ENCODE peak calls at places on chromosomes 6 and 20, in five cellular contexts. One of them, this sample, is unnamed.

GRCh38 chr6:146884728-146885127 is 286.0 kb downstream of the ADGB start:
- DNase-seq in HCT116: no peak
- DNase-seq in transverse colon: no peak
- DNase-seq in spleen: no peak
- DNase-seq in IMR-90: no peak
- DNase-seq in this sample: no peak

GRCh38 chr20:31740208-31740607 is 1.1 kb downstream of the TPX2 start:
- DNase-seq in spleen: no peak
- DNase-seq in transverse colon: no peak
- DNase-seq in HCT116: no peak
- DNase-seq in IMR-90: peak; percentile 80
- DNase-seq in this sample: no peak

GRCh38 chr6:25388776-25389175 is 109.6 kb downstream of the CARMIL1 start:
- DNase-seq in IMR-90: no peak
- DNase-seq in HCT116: no peak
- DNase-seq in transverse colon: no peak
- DNase-seq in spleen: no peak
- DNase-seq in this sample: no peak

GRCh38 chr20:41159547-41159946 is 22.2 kb downstream of the PLCG1 start:
- DNase-seq in HCT116: no peak
- DNase-seq in IMR-90: no peak
- DNase-seq in spleen: no peak
- DNase-seq in transverse colon: no peak
- DNase-seq in this sample: no peak

GRCh38 chr20:37356961-37357371 is 11.0 kb downstream of the SRC start:
- DNase-seq in HCT116: no peak
- DNase-seq in spleen: peak; percentile 74
- DNase-seq in IMR-90: no peak
- DNase-seq in transverse colon: no peak
- DNase-seq in this sample: peak; percentile 64

GRCh38 chr6:69974193-69974592 is 107.8 kb downstream of the COL19A1 start:
- DNase-seq in transverse colon: no peak
- DNase-seq in spleen: no peak
- DNase-seq in IMR-90: peak; percentile 11
- DNase-seq in HCT116: no peak
- DNase-seq in this sample: no peak

GRCh38 chr20:58017237-58017969 is 211.1 kb downstream of the ANKRD60 start:
- DNase-seq in IMR-90: peak; percentile 1
- DNase-seq in transverse colon: peak; percentile 81
- DNase-seq in spleen: peak; percentile 72
- DNase-seq in HCT116: peak; percentile 89
- DNase-seq in this sample: peak; percentile 82

GRCh38 chr6:87922947-87923330 is 124.7 kb upstream of the SPACA1 start:
- DNase-seq in IMR-90: no peak
- DNase-seq in transverse colon: no peak
- DNase-seq in HCT116: no peak
- DNase-seq in spleen: peak; percentile 85
- DNase-seq in this sample: no peak

GRCh38 chr6:27882624-27883023 is 29.6 kb downstream of the OR2B2 start:
- DNase-seq in spleen: no peak
- DNase-seq in transverse colon: no peak
- DNase-seq in HCT116: no peak
- DNase-seq in IMR-90: no peak
- DNase-seq in this sample: no peak

GRCh38 chr20:52160805-52161204 is 30.8 kb downstream of the ZFP64 start:
- DNase-seq in spleen: no peak
- DNase-seq in HCT116: no peak
- DNase-seq in transverse colon: no peak
- DNase-seq in IMR-90: no peak
- DNase-seq in this sample: no peak

DNA sequence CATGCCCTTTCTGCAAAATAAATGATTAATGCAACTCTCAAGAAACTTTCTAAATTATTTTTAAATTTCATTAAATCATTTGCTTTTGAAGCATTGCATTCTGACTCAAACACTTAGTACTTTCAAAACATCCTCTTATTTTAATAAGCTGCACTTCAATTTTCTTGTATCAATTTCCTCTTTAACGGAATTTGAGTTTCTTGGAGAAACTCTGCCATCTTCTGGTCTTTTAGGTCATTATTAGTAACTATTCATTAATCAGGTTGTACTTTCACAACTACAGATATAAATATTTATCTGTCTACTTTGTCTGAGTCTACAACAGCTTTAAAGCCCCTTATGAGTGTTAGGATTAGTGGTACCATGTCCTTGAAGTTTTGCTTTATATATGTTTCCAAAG is 30.2 kb downstream of the TMX4 start:
- DNase-seq in spleen: no peak
- DNase-seq in HCT116: no peak
- DNase-seq in transverse colon: no peak
- DNase-seq in IMR-90: no peak
- DNase-seq in this sample: no peak
- TF ChIP-seq CTCF in spleen: no peak
- TF ChIP-seq CTCF in HCT116: peak; percentile 20
- TF ChIP-seq CTCF in transverse colon: no peak
- TF ChIP-seq CTCF in IMR-90: no peak
- TF ChIP-seq CTCF in this sample: no peak

GRCh38 chr20:50575869-50576720 is 65.9 kb downstream of the PTPN1 start:
- DNase-seq in transverse colon: peak; percentile 78
- DNase-seq in spleen: peak; percentile 88
- DNase-seq in IMR-90: peak; percentile 51
- DNase-seq in HCT116: peak; percentile 22
- DNase-seq in this sample: peak; percentile 88
- TF ChIP-seq POLR2A in transverse colon: no peak
- TF ChIP-seq POLR2A in spleen: no peak
- TF ChIP-seq POLR2A in IMR-90: no peak
- TF ChIP-seq POLR2A in HCT116: no peak
- TF ChIP-seq POLR2A in this sample: no peak

DNA sequence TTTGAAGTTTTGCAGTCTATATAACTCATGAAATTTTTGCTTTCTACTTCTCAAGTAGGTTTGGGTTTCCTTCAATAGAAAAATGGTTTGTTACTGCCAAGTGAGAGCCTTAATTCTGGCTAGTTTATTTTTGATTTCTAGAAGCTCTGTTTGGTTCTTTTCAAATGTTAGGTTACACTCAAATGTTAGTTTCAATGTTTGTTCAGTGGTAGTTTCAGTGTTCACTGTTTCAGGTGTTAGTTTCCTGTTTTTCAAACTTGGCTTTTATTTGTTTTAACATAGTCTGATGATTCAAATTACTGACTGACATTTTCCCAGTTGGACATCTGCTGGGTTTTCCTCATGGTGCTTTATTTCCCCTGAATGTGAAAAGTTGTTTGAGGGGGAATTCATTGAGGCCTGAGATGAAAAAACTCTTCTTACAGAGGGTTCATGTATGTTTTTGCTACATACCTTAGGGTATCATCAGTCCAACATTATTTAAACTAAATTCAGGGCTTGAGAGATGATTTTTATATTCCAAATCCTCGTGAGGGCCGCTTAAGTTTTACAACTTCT is 189.0 kb downstream of the JARID2 start:
- DNase-seq in IMR-90: no peak
- DNase-seq in spleen: no peak
- DNase-seq in HCT116: no peak
- DNase-seq in transverse colon: no peak
- DNase-seq in this sample: no peak
- H3K4me1 ChIP-seq in IMR-90: peaks cover 19% of the 10 kb centered on the region
- H3K4me1 ChIP-seq in spleen: peaks cover 52% of the 10 kb centered on the region
- H3K4me1 ChIP-seq in HCT116: no peaks in the 10 kb centered on the region
- H3K4me1 ChIP-seq in transverse colon: peaks cover 19% of the 10 kb centered on the region
- H3K4me1 ChIP-seq in this sample: peaks cover 45% of the 10 kb centered on the region

DNA sequence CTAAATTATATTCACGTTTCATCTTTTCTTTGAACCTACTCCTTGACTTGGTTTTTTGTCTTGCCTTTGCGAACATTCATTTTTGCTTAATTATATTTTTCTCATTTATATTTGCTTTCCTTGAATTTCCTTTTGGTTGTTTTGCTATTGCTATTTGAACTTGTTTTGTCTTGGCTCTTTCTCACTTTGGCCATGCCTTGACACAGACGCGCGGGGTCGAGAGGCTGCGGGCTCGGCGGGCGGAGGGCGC is 7.1 kb upstream of the TMEM14A start:
- DNase-seq in spleen: no peak
- DNase-seq in transverse colon: no peak
- DNase-seq in IMR-90: no peak
- DNase-seq in HCT116: no peak
- DNase-seq in this sample: no peak
- TF ChIP-seq CTCF in spleen: peak; percentile 43
- TF ChIP-seq CTCF in transverse colon: peak; percentile 30
- TF ChIP-seq CTCF in IMR-90: no peak
- TF ChIP-seq CTCF in HCT116: no peak
- TF ChIP-seq CTCF in this sample: no peak

DNA sequence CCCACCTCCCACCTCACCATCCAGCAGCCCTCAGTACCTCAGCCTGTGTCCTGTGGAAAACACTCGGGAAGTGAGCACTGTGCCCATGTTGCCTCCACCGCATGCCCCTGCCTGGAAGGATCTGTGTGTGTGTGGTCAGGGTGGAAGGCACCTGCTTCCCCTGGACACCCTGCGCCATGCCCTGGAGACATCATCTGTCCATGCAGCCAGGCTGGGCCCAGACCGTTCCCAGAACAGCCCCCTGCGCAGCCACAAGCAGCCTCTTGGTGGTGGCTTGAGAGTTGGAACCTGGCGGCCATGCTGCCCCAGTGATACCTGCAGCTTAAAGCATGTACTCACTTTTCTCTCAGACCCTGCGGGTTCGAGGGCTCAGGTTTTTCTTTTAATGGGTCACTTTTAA is 34.9 kb upstream of the SLC22A1 start:
- DNase-seq in IMR-90: no peak
- DNase-seq in spleen: no peak
- DNase-seq in HCT116: no peak
- DNase-seq in transverse colon: no peak
- DNase-seq in this sample: no peak
- TF ChIP-seq POLR2A in IMR-90: no peak
- TF ChIP-seq POLR2A in spleen: no peak
- TF ChIP-seq POLR2A in HCT116: no peak
- TF ChIP-seq POLR2A in transverse colon: no peak
- TF ChIP-seq POLR2A in this sample: no peak

GRCh38 chr20:61658563-61658962 is 406.5 kb downstream of the CDH4 start:
- DNase-seq in IMR-90: no peak
- DNase-seq in HCT116: no peak
- DNase-seq in spleen: peak; percentile 59
- DNase-seq in transverse colon: no peak
- DNase-seq in this sample: no peak

GRCh38 chr20:61661025-61661424 is 404.7 kb downstream of the TAF4 start:
- DNase-seq in IMR-90: no peak
- DNase-seq in transverse colon: no peak
- DNase-seq in HCT116: no peak
- DNase-seq in spleen: peak; percentile 62
- DNase-seq in this sample: no peak

GRCh38 chr20:61660559-61660958 is 405.1 kb downstream of the TAF4 start:
- DNase-seq in HCT116: no peak
- DNase-seq in IMR-90: no peak
- DNase-seq in transverse colon: no peak
- DNase-seq in spleen: peak; percentile 60
- DNase-seq in this sample: no peak

GRCh38 chr20:61661583-61661982 is 404.1 kb downstream of the TAF4 start:
- DNase-seq in IMR-90: no peak
- DNase-seq in spleen: no peak
- DNase-seq in transverse colon: no peak
- DNase-seq in HCT116: no peak
- DNase-seq in this sample: no peak

DNA sequence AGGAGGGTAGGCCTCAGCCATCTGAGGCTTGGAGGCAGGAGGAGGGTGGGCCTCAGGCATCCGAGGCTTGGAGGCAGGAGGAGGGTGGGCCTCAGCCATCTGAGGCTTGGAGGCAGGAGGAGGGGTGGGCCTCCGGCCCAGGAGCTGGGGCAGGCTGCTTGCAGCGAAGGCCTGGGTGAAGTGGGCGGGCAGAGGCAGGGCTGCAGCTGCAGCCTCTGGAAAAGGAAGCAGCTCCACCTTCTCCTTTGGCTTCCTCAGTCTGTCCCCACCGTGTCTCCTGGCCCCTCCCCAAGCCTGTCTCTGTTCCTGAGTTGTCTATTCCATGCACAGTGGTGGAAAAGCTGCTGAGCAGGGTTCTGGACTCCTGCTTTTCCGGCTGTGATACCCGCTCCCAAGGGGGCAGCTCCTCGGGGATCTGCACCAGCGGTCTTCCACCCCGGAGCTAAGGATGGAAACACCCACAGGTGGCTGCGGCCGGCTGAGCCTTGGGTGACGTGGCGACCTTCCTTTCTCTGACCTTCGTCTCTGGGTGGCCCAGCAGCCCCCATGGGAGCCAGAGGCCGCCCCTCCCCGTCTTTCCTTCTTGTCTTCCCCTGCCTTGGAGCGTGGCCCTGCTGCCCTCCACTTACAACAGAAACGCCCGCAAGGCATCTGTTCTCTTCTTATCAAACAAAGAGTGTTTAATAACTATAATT is 405.9 kb downstream of the TAF4 start:
- DNase-seq in HCT116: no peak
- DNase-seq in transverse colon: no peak
- DNase-seq in IMR-90: no peak
- DNase-seq in spleen: peak; percentile 69
- DNase-seq in this sample: no peak
- H3K4me1 ChIP-seq in HCT116: no peaks in the 10 kb centered on the region
- H3K4me1 ChIP-seq in transverse colon: no peaks in the 10 kb centered on the region
- H3K4me1 ChIP-seq in IMR-90: no peaks in the 10 kb centered on the region
- H3K4me1 ChIP-seq in spleen: no peaks in the 10 kb centered on the region
- H3K4me1 ChIP-seq in this sample: no peaks in the 10 kb centered on the region